ENCODE peak calls at places on chromosomes 7 and 10, in four cellular contexts. T is IMR-90, U is GM06990, H is lower lobe of right lung. X is an unnamed sample.

GRCh38 chr7:149625339-149625946 is 127.8 kb upstream of the ZNF746 start:
- DNase-seq in T (peak), U (peak), H (peak), X (peak)

GRCh38 chr7:5439209-5439571 is 15.6 kb upstream of the TNRC18 start:
- DNase-seq in T (no peak), U (no peak), H (no peak), X (no peak)

GRCh38 chr10:100829933-100830727 is 82.6 kb upstream of the SLF2 start:
- DNase-seq in T (no peak), U (no peak), H (no peak), X (no peak)

GRCh38 chr10:127474501-127474900 is 74.6 kb upstream of the NPS start:
- DNase-seq in T (no peak), U (no peak), H (no peak), X (no peak)

GRCh38 chr10:20673175-20673574 is 223.9 kb downstream of the NEBL start:
- DNase-seq in T (no peak), U (no peak), H (no peak), X (no peak)

GRCh38 chr10:95506056-95506737 is 55.0 kb downstream of the SORBS1 start:
- DNase-seq in T (no peak), U (no peak), H (no peak), X (no peak)

GRCh38 chr10:93287775-93288174 is 194.4 kb downstream of the MYOF start:
- DNase-seq in T (no peak), U (no peak), H (no peak), X (no peak)

GRCh38 chr7:11533229-11533820 is 298.7 kb downstream of the THSD7A start:
- DNase-seq in T (no peak), U (no peak), H (no peak), X (no peak)

GRCh38 chr7:155001756-155002410 is 1.0 kb downstream of the PAXIP1 start:
- DNase-seq in T (no peak), U (no peak), H (no peak), X (peak)

GRCh38 chr10:44051091-44051490 is 333.8 kb downstream of the CXCL12 start:
- DNase-seq in T (no peak), U (no peak), H (no peak), X (no peak)

GRCh38 chr10:75772153-75772887 is 340.9 kb downstream of the LRMDA start:
- DNase-seq in T (no peak), U (no peak), H (no peak), X (no peak)

GRCh38 chr10:11823122-11823988 is at the start of gene PROSER2:
- DNase-seq in T (peak), U (peak), H (peak), X (peak)

GRCh38 chr7:1966631-1967200 is 266.0 kb downstream of the MAD1L1 start:
- DNase-seq in T (no peak), U (no peak), H (peak), X (no peak)

DNA sequence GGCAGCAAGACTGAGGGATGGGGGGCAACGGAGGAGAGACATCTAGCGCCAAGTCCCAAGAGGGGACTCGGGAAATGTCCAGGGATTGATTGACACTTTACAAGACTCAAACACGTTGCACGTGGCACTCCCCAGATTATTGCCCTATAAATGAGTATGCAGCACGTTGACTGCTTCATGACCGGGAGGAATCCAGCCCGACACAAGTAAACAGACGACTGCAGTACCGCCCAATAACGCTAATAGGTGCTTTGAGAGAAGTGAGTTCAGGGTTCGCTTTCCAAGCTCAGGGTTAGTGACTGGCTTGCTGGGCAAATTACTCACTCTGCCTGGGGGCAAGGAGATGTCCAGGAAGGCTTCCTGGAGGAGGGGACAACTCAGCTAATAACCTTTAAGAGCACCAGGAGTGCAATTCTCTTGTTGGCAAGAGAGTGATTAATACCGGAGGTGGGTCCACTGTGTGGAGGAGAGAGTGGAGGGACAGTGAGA is 73.3 kb upstream of the MYL10 start:
- DNase-seq in T (no peak), U (no peak), H (no peak), X (no peak)
- TF ChIP-seq CTCF in T (no peak), U (no peak), H (no peak), X (no peak)

GRCh38 chr7:132557489-132558044 is 18.7 kb downstream of the PLXNA4 start:
- DNase-seq in T (no peak), U (no peak), H (no peak), X (no peak)
- TF ChIP-seq CTCF in T (no peak), U (no peak), H (no peak), X (no peak)

GRCh38 chr7:43108255-43109011 is 4.0 kb upstream of the HECW1 start:
- DNase-seq in T (peak), U (peak), H (peak), X (peak)
- TF ChIP-seq CTCF in T (peak), U (peak), H (peak), X (peak)

GRCh38 chr10:70283071-70283444 is 746 bp downstream of the NPFFR1 start:
- DNase-seq in T (no peak), U (no peak), H (no peak), X (no peak)

GRCh38 chr10:70283445-70284399 is at the start of gene NPFFR1:
- DNase-seq in T (no peak), U (no peak), H (no peak), X (no peak)

GRCh38 chr10:70284542-70285150 is 842 bp upstream of the NPFFR1 start:
- DNase-seq in T (no peak), U (no peak), H (no peak), X (no peak)

GRCh38 chr10:70286616-70287015 is 2.8 kb upstream of the NPFFR1 start:
- DNase-seq in T (no peak), U (no peak), H (no peak), X (no peak)

DNA sequence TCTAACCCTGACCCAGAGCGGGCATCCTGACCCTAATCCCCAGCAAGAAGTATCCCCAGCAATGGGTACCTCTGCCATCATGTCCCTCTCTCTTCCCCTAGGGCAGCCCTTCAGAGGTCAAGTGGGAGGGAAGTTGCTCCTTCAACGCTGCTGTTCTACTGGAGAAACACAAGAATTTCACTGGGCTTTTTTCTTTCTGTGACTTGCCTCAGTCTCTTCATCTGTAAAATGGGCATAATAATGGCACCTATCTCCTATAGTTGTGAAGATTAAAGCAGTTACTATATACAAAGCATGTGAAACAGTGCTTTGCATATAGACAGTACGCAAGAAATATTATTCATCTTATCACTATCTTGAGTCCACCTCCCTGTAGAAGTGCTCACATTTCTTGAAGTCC is 1.6 kb upstream of the NPFFR1 start:
- DNase-seq in T (no peak), U (no peak), H (no peak), X (no peak)
- TF ChIP-seq CTCF in T (no peak), U (no peak), H (no peak), X (no peak)

DNA sequence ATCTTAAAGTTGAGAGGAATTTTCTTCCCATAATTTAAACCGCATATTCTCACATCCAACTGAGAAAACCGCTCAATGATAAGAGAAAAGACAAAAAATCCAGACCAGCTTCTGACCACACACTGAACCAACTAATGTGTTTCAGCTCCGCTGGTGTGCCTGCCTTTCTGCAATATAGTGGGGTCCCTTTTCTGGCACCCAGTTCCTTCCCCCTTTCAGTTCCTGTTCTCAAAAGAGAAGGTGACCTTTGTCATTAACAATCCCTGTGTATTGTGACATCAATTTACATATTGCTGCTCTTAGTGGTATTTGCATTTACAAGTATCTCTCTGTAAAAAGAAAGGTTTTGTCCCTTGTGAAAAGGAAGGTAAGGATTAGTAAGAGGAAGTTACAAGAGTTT is 1.3 kb downstream of the PPP1R17 start:
- DNase-seq in T (no peak), U (peak), H (no peak), X (peak)
- TF ChIP-seq CTCF in T (no peak), U (no peak), H (no peak), X (no peak)

GRCh38 chr7:16420649-16421332 is 547 bp downstream of the CRPPA start:
- DNase-seq in T (peak), U (no peak), H (peak), X (peak)
- TF ChIP-seq CTCF in T (no peak), U (no peak), H (peak), X (no peak)

GRCh38 chr7:112081778-112082177 is 124.4 kb downstream of the DOCK4 start:
- DNase-seq in T (no peak), U (no peak), H (peak), X (no peak)

GRCh38 chr7:112079122-112079521 is 127.1 kb downstream of the DOCK4 start:
- DNase-seq in T (no peak), U (no peak), H (no peak), X (no peak)

GRCh38 chr7:112080441-112080840 is 125.8 kb downstream of the DOCK4 start:
- DNase-seq in T (peak), U (peak), H (no peak), X (no peak)

GRCh38 chr7:112080974-112081373 is 125.2 kb downstream of the DOCK4 start:
- DNase-seq in T (peak), U (peak), H (no peak), X (no peak)

DNA sequence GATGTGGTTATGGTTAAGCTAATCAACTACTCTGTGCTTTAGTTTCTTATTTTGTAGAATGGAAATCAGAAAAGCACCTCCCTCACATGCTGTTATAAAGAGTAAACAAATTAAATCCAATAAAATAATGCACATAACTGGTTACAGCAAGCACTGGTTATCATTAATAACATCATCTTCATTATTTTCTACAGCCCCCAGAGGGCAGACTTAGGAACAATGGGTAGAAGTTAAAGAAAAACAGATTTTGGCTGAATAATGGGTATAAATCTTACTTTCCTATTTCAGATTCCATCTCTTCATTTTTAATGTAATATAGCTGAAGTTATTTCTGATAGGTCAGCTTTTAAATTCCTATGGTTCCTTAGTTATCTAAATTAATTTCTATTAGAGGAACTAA is 126.5 kb downstream of the DOCK4 start:
- DNase-seq in T (peak), U (no peak), H (no peak), X (no peak)
- TF ChIP-seq CTCF in T (peak), U (peak), H (no peak), X (no peak)

DNA sequence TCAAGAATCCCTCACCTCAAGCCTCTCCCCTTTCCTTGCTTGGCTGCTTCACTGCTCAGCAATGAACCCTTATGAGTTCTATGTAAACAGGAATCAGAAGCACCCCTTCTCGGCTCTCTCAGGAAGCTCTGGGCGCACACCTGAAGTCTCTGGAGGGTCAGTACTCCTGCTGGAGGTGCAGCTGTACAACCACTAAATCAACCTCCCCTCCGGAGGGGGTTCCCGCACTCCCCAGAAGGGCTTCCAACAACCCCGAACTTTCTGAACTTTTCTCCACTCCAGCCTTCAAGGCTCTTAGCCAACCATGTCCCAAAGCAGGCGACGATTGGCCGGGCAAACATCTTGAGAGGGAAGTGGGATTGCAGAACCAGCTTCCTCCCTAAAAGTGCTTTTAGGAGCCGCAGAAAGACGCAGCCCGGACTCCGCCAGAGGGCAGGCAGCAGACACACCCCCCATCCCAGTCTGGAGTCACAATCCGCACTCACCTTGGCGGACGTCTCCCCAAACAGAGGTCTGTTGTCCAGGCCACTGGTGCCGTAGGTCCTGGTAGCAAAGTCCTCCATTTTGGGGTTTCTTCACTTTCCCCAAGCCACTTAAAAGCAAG is 489 bp downstream of the TMEM243 start:
- DNase-seq in T (peak), U (no peak), H (peak), X (peak)
- TF ChIP-seq CTCF in T (no peak), U (no peak), H (no peak), X (no peak)

GRCh38 chr7:151865070-151865670 is 11.7 kb downstream of the PRKAG2 start:
- DNase-seq in T (no peak), U (no peak), H (no peak), X (no peak)

GRCh38 chr7:151864561-151864960 is 12.4 kb downstream of the PRKAG2 start:
- DNase-seq in T (no peak), U (no peak), H (no peak), X (no peak)

GRCh38 chr7:151862606-151863381 is 14.1 kb downstream of the PRKAG2 start:
- DNase-seq in T (no peak), U (no peak), H (no peak), X (no peak)

GRCh38 chr7:151864081-151864480 is 12.8 kb downstream of the PRKAG2 start:
- DNase-seq in T (no peak), U (no peak), H (no peak), X (no peak)

DNA sequence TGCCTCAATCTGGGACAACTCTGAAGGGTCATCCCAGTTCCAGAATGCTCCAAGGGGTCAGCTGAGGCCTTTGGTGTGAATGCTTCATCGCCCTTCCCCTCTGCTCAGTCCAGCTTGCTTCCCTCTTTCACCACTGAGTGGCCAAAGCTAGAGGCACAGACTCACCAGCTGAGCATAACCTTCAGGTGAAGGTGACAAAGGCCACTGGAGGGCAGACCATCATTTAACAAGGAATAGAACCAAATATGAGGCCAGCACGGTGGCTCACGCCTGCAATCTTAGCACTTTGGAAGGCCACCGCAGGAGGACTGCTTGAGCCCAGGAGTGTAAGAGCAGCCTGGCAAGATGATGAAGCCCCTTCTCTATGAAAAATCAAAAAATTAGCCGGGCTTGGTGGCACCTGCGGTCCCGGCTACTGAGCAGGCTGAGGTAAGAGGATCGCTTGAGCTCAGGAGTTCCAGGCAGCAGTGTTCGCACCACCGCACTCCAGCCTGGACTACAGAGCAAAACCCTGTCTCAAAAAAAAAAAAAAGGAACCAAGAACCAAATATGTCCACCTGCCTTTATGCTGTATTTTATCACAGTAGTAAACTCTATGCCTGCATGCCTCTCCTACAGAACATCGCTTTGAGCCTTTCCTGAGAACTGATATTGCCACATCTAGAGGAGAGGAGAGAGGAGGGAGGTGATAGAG is 13.4 kb downstream of the PRKAG2 start:
- DNase-seq in T (no peak), U (no peak), H (no peak), X (no peak)
- TF ChIP-seq CTCF in T (no peak), U (peak), H (no peak), X (peak)